ENCODE peak calls at places on chromosomes 12 and 14, in five cellular contexts. L is GM10248, B is WERI-Rb-1, Z is Caki2, E is AML-193. T is an unnamed sample.

GRCh38 chr14:67623114-67623513 is 3.4 kb downstream of the ARG2 start:
- DNase-seq in B (no peak), L (no peak), Z (no peak), E (no peak), T (no peak)

GRCh38 chr14:101962503-101962874 is 1.9 kb upstream of the DYNC1H1 start:
- DNase-seq in L (no peak), E (no peak), B (peak; percentile 30), Z (peak; percentile 74), T (no peak)

GRCh38 chr14:30551460-30551859 is 7.5 kb upstream of the G2E3 start:
- DNase-seq in Z (no peak), E (no peak), L (no peak), B (no peak), T (no peak)

GRCh38 chr14:103444837-103445524 is 59.8 kb downstream of the MARK3 start:
- DNase-seq in Z (no peak), L (no peak), B (no peak), E (no peak), T (no peak)

GRCh38 chr12:121861549-121862254 is 3.0 kb upstream of the HPD start:
- DNase-seq in E (no peak), B (peak; percentile 37), Z (no peak), L (no peak), T (no peak)

GRCh38 chr12:95613021-95613420 is 61.7 kb upstream of the USP44 start:
- DNase-seq in L (no peak), E (no peak), Z (no peak), B (no peak), T (no peak)

GRCh38 chr14:56219666-56220413 is 101.6 kb downstream of the PELI2 start:
- DNase-seq in L (no peak), Z (no peak), E (no peak), B (no peak), T (no peak)

GRCh38 chr12:117097159-117097558 is 2.1 kb downstream of the TESC start:
- DNase-seq in B (peak; percentile 60), Z (no peak), E (no peak), L (no peak), T (no peak)

GRCh38 chr12:74365178-74365964 is 172.3 kb upstream of the ATXN7L3B start:
- DNase-seq in E (peak; percentile 22), B (peak; percentile 51), Z (peak; percentile 51), L (peak; percentile 5), T (peak; percentile 14)

GRCh38 chr14:103504991-103505565 is 17.6 kb downstream of the CKB start:
- DNase-seq in Z (no peak), L (no peak), B (no peak), E (no peak), T (peak; percentile 3)

GRCh38 chr14:72740504-72740961 is 153.4 kb downstream of the DPF3 start:
- DNase-seq in Z (no peak), B (no peak), E (no peak), L (no peak), T (no peak)